ENCODE peak calls at places on chromosomes 12 and 14, in four cellular contexts. N is H1, T is IMR-90, Y is H9. U is an unnamed sample.

GRCh38 chr12:108640802-108641445 is 7.2 kb upstream of the SELPLG start:
- DNase-seq in N (no peak), T (peak; percentile 59), Y (peak; percentile 26), U (no peak)

GRCh38 chr12:69274861-69275260 is 35.5 kb downstream of the CPSF6 start:
- DNase-seq in N (no peak), T (peak; percentile 48), Y (no peak), U (peak; percentile 21)

GRCh38 chr14:97368900-97369564 is 571.9 kb downstream of the VRK1 start:
- DNase-seq in N (no peak), T (no peak), Y (no peak), U (no peak)

GRCh38 chr12:4894019-4894418 is 15.7 kb upstream of the KCNA1 start:
- DNase-seq in N (no peak), T (no peak), Y (no peak), U (no peak)

GRCh38 chr14:32722631-32723183 is 216.0 kb upstream of the NPAS3 start:
- DNase-seq in N (no peak), T (no peak), Y (no peak), U (no peak)

GRCh38 chr12:1435456-1435855 is 158.9 kb downstream of the FBXL14 start:
- DNase-seq in N (no peak), T (peak; percentile 53), Y (no peak), U (no peak)

GRCh38 chr12:49342066-49342913 is 4.4 kb upstream of the DNAJC22 start:
- DNase-seq in N (peak; percentile 93), T (peak; percentile 66), Y (peak; percentile 98), U (peak; percentile 75)

GRCh38 chr14:97280526-97280925 is 483.3 kb downstream of the VRK1 start:
- DNase-seq in N (no peak), T (no peak), Y (no peak), U (no peak)

GRCh38 chr12:98352835-98353234 is 162.6 kb upstream of the TMPO start:
- DNase-seq in N (no peak), T (no peak), Y (no peak), U (peak; percentile 60)

GRCh38 chr14:77151245-77151644 is 9.7 kb upstream of the ZDHHC22 start:
- DNase-seq in N (no peak), T (no peak), Y (peak; percentile 62), U (peak; percentile 14)

GRCh38 chr12:76037130-76038105 is 5.8 kb upstream of the PHLDA1 start:
- DNase-seq in N (no peak), T (peak; percentile 87), Y (no peak), U (peak; percentile 84)

GRCh38 chr12:27083861-27084271 is 1.5 kb upstream of the C12orf71 start:
- DNase-seq in N (no peak), T (peak; percentile 71), Y (no peak), U (peak; percentile 70)

GRCh38 chr14:33777651-33778050 is 173.2 kb downstream of the EGLN3 start:
- DNase-seq in N (no peak), T (no peak), Y (no peak), U (no peak)

GRCh38 chr14:63130531-63130930 is 73.7 kb upstream of the RHOJ start:
- DNase-seq in N (no peak), T (no peak), Y (no peak), U (no peak)

GRCh38 chr12:66647034-66647691 is 31.7 kb downstream of the GRIP1 start:
- DNase-seq in N (no peak), T (peak; percentile 89), Y (no peak), U (peak; percentile 76)

GRCh38 chr12:27359578-27360340 is 27.1 kb downstream of the BMAL2 start:
- DNase-seq in N (no peak), T (peak; percentile 43), Y (no peak), U (no peak)

GRCh38 chr14:49966304-49966809 is 73.5 kb downstream of the ARF6 start:
- DNase-seq in N (no peak), T (no peak), Y (no peak), U (no peak)

GRCh38 chr14:88706425-88706824 is 86.3 kb downstream of the EML5 start:
- DNase-seq in N (no peak), T (peak; percentile 70), Y (no peak), U (no peak)

GRCh38 chr12:44184499-44185206 is 348.8 kb downstream of the TMEM117 start:
- DNase-seq in N (no peak), T (no peak), Y (no peak), U (no peak)

GRCh38 chr12:67091204-67091603 is 178.0 kb upstream of the CAND1 start:
- DNase-seq in N (no peak), T (no peak), Y (no peak), U (no peak)

GRCh38 chr14:39884091-39884490 is 451.9 kb upstream of the FBXO33 start:
- DNase-seq in N (no peak), T (no peak), Y (no peak), U (no peak)

GRCh38 chr12:105014603-105015002 is 28.5 kb downstream of the NOPCHAP1 start:
- DNase-seq in N (no peak), T (no peak), Y (no peak), U (no peak)

GRCh38 chr14:104689620-104690265 is 325 bp downstream of the INF2 start:
- DNase-seq in N (no peak), T (no peak), Y (no peak), U (peak; percentile 22)

GRCh38 chr12:3304436-3305135 is 186.4 kb upstream of the PRMT8 start:
- DNase-seq in N (no peak), T (peak; percentile 85), Y (no peak), U (peak; percentile 78)

GRCh38 chr12:38269897-38270296 is 46.7 kb upstream of the ALG10B start:
- DNase-seq in N (no peak), T (no peak), Y (no peak), U (no peak)

GRCh38 chr14:100221419-100222218 is 17.3 kb upstream of the YY1 start:
- DNase-seq in N (no peak), T (peak; percentile 62), Y (peak; percentile 77), U (peak; percentile 80)

GRCh38 chr12:96336489-96336888 is 63.8 kb downstream of the CDK17 start:
- DNase-seq in N (no peak), T (no peak), Y (no peak), U (no peak)

GRCh38 chr14:98234208-98234607 is 1037.8 kb downstream of the BCL11B start:
- DNase-seq in N (no peak), T (no peak), Y (no peak), U (no peak)

GRCh38 chr12:92403210-92404175 is 257.8 kb upstream of the BTG1 start:
- DNase-seq in N (no peak), T (no peak), Y (no peak), U (no peak)

GRCh38 chr12:89451876-89452275 is 72.7 kb downstream of the GALNT4 start:
- DNase-seq in N (peak; percentile 7), T (peak; percentile 87), Y (peak; percentile 84), U (peak; percentile 90)

GRCh38 chr14:74105381-74105780 is 20.6 kb downstream of the LIN52 start:
- DNase-seq in N (no peak), T (no peak), Y (no peak), U (no peak)

GRCh38 chr12:53677612-53678133 is 1.8 kb upstream of the ATP5MC2 start:
- DNase-seq in N (no peak), T (no peak), Y (no peak), U (no peak)
- H2BK15ac ChIP-seq in N (no peak overlapping the region), T (peak overlapping the region; percentile 80), Y (no peak overlapping the region), U (no peak overlapping the region)

GRCh38 chr14:90804776-90805391 is 11.3 kb downstream of the TTC7B start:
- DNase-seq in N (no peak), T (no peak), Y (no peak), U (no peak)
- H2AK5ac ChIP-seq in N (peak overlapping the region; percentile 49), T (no peak overlapping the region), Y (peak overlapping the region; percentile 87), U (no peak overlapping the region)

GRCh38 chr14:103058209-103059055 is 1.1 kb upstream of the CDC42BPB start:
- DNase-seq in N (no peak), T (peak; percentile 8), Y (no peak), U (peak; percentile 55)

GRCh38 chr14:103056322-103057027 is 874 bp downstream of the CDC42BPB start:
- DNase-seq in N (no peak), T (peak; percentile 55), Y (peak; percentile 69), U (peak; percentile 78)

GRCh38 chr14:103057028-103057371 is 349 bp downstream of the CDC42BPB start:
- DNase-seq in N (no peak), T (no peak), Y (no peak), U (peak; percentile 38)

GRCh38 chr14:103055693-103056092 is 1.7 kb downstream of the CDC42BPB start:
- DNase-seq in N (no peak), T (peak; percentile 10), Y (no peak), U (peak; percentile 46)

GRCh38 chr14:103057372-103058208 is at the start of gene CDC42BPB:
- DNase-seq in N (peak; percentile 46), T (peak; percentile 90), Y (peak; percentile 91), U (peak; percentile 89)
- H2BK15ac ChIP-seq in N (peak within 1 kb of the TSS; percentile 78), T (no peak within 1 kb of the TSS), Y (no peak within 1 kb of the TSS), U (peak within 1 kb of the TSS; percentile 89)

GRCh38 chr12:124605869-124606774 is 38.7 kb upstream of the NCOR2 start:
- DNase-seq in N (no peak), T (no peak), Y (no peak), U (no peak)

GRCh38 chr12:124607681-124608425 is 40.4 kb upstream of the NCOR2 start:
- DNase-seq in N (no peak), T (no peak), Y (no peak), U (no peak)

GRCh38 chr12:124610021-124610606 is 42.7 kb upstream of the NCOR2 start:
- DNase-seq in N (no peak), T (no peak), Y (no peak), U (no peak)

GRCh38 chr12:124609041-124609984 is 41.9 kb upstream of the NCOR2 start:
- DNase-seq in N (no peak), T (peak; percentile 34), Y (peak; percentile 69), U (peak; percentile 18)

GRCh38 chr12:124608451-124608870 is 41.0 kb upstream of the NCOR2 start:
- DNase-seq in N (no peak), T (no peak), Y (no peak), U (no peak)
- H2AK5ac ChIP-seq in N (no peak overlapping the region), T (peak overlapping the region; percentile 44), Y (no peak overlapping the region), U (peak overlapping the region; percentile 11)

U was measured in mesenchymal stem cell.